ENCODE peak calls at places on chromosomes 12 and 14, in five cellular contexts. P is H1, O is HepG2, F is K562, C is GM12878. T is an unnamed sample.

GRCh38 chr12:116376354-116377193 is 99.1 kb upstream of the MED13L start:
- DNase-seq in O (no peak), F (no peak), C (no peak), P (no peak), T (peak; percentile 72)

GRCh38 chr14:30610719-30611388 is 11.3 kb upstream of the SCFD1 start:
- DNase-seq in P (no peak), F (peak; percentile 38), O (peak; percentile 75), C (no peak), T (peak; percentile 27)

GRCh38 chr14:64702493-64703392 is 1.5 kb upstream of the PLEKHG3 start:
- DNase-seq in F (no peak), O (no peak), P (no peak), C (no peak), T (no peak)

GRCh38 chr12:106106892-106107291 is 31.9 kb downstream of the NUAK1 start:
- DNase-seq in P (no peak), C (no peak), O (no peak), F (no peak), T (no peak)

GRCh38 chr12:52519826-52520662 is at the start of gene KRT5:
- DNase-seq in C (no peak), F (no peak), P (no peak), O (no peak), T (no peak)

GRCh38 chr12:19842116-19842515 is 402.8 kb downstream of the AEBP2 start:
- DNase-seq in F (no peak), C (no peak), O (no peak), P (no peak), T (no peak)

GRCh38 chr12:67437011-67437410 is 167.9 kb downstream of the CAND1 start:
- DNase-seq in F (no peak), C (no peak), P (no peak), O (no peak), T (no peak)

GRCh38 chr12:124125472-124125871 is 152.5 kb downstream of the ZNF664 start:
- DNase-seq in C (peak; percentile 72), O (no peak), F (no peak), P (no peak), T (no peak)

GRCh38 chr12:19654630-19655384 is 215.5 kb downstream of the AEBP2 start:
- DNase-seq in O (no peak), F (no peak), C (no peak), P (no peak), T (no peak)

GRCh38 chr12:21428241-21428640 is 9.2 kb upstream of the PYROXD1 start:
- DNase-seq in O (no peak), C (no peak), P (no peak), F (no peak), T (no peak)

GRCh38 chr12:31685801-31686200 is 26.3 kb downstream of the ETFBKMT start:
- DNase-seq in P (no peak), O (no peak), F (no peak), C (no peak), T (no peak)

GRCh38 chr12:84113666-84114065 is 798.9 kb downstream of the SLC6A15 start:
- DNase-seq in P (no peak), C (no peak), F (no peak), O (no peak), T (no peak)

GRCh38 chr14:93648440-93649168 is 139.7 kb downstream of the PRIMA1 start:
- DNase-seq in F (peak; percentile 4), C (no peak), O (peak; percentile 28), P (no peak), T (peak; percentile 38)

GRCh38 chr12:67193705-67194104 is 75.5 kb upstream of the CAND1 start:
- DNase-seq in F (peak; percentile 8), O (peak; percentile 8), P (no peak), C (no peak), T (no peak)

GRCh38 chr12:119989619-119990381 is 764 bp downstream of the BICDL1 start:
- DNase-seq in P (peak; percentile 9), C (no peak), F (peak; percentile 78), O (peak; percentile 41), T (peak; percentile 87)

GRCh38 chr12:126551882-126552281 is 1486.6 kb downstream of the AACS start:
- DNase-seq in C (no peak), O (no peak), F (no peak), P (no peak), T (no peak)

GRCh38 chr12:38586652-38587219 is 270.2 kb downstream of the ALG10B start:
- DNase-seq in O (no peak), P (no peak), C (no peak), F (no peak), T (no peak)

DNA sequence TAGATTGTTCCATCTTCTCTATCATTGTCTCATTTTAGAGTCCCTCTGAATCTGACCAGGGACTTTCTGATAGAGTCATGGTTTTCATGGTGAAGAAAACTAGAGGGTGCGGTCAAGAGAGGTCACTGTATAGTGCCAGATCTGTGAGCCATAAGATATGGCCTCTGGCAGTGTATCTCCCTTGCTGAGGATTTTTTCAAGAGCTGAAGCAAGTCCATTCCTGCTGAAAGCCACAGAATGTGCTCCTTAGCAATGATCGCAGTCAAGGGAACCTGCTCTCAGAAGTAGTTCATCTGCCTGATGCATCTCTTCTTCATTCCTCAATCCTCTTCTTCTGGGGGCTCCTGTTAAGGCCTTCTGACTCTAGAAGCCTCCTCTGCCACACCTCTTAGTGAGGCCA is 405.2 kb downstream of the EGLN3 start:
- DNase-seq in F (no peak), P (no peak), C (no peak), O (no peak), T (no peak)
- TF ChIP-seq YY1 in F (no peak), P (no peak), C (no peak), O (no peak), T (no peak)

GRCh38 chr12:57487597-57488396 is at the start of gene MARS1:
- DNase-seq in O (peak; percentile 96), F (peak; percentile 90), C (peak; percentile 95), P (peak; percentile 85), T (peak; percentile 92)

GRCh38 chr12:57489157-57489641 is 1.3 kb downstream of the MARS1 start:
- DNase-seq in O (no peak), F (no peak), P (no peak), C (no peak), T (no peak)

GRCh38 chr12:57491393-57492280 is 3.8 kb downstream of the MARS1 start:
- DNase-seq in P (no peak), C (no peak), F (no peak), O (peak; percentile 44), T (no peak)

GRCh38 chr12:57488397-57489156 is 709 bp downstream of the MARS1 start:
- DNase-seq in F (no peak), O (no peak), P (no peak), C (no peak), T (peak; percentile 58)

DNA sequence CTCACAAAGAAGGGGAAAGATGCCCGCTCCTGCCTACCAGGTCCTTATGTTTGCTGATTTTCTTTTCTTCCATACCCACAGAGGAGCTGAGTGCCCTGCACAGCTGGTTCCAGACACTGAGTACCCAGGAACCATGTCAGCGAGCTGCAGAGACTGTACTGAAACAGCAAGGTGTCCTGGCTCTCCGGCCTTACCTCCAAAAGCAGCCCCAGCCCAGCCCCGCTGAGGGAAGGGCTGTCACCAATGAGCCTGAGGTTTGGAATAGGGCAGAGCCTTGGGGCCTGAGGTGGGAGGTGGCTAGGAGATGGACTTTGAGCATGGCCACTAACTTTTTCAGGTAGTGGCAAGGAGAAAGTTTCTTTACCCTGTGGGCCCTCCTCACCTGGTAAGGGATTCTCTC is 2.3 kb downstream of the MARS1 start:
- DNase-seq in F (no peak), O (no peak), C (no peak), P (no peak), T (no peak)
- TF ChIP-seq CHD2 in F (no peak), O (no peak), C (no peak), P (no peak), T (no peak)

GRCh38 chr12:27319848-27320247 is 12.8 kb upstream of the BMAL2 start:
- DNase-seq in C (no peak), O (no peak), F (no peak), P (no peak), T (no peak)
- TF ChIP-seq YY1 in C (no peak), O (no peak), F (no peak), P (no peak), T (no peak)

GRCh38 chr12:71438670-71439361 is 782 bp upstream of the LGR5 start:
- DNase-seq in O (peak; percentile 98), C (no peak), F (no peak), P (no peak), T (peak; percentile 46)
- TF ChIP-seq CHD2 in O (no peak), C (no peak), F (no peak), P (no peak), T (no peak)

DNA sequence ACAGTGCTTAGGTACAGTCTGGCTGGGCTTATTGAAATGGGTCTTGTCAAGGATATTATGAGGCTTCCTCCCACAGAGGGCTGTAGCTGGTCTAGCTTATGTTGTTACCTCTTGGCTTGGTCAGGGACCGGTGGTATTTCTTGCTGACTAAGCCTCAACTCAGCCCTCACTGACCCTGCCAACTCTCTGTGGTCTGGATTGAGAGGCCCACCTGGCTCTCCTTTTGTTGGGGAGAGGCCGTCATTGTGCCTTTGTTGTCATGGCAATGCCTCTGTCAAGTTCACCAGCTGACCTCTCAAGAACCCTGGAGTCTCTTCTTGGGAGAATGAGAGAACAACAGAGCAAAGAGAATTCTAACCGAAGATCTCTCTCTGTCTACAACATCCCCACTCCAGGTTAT is 245.6 kb upstream of the NPAS3 start:
- DNase-seq in P (no peak), O (no peak), C (no peak), F (no peak), T (no peak)
- TF ChIP-seq YY1 in P (no peak), O (no peak), C (no peak), F (no peak), T (no peak)

GRCh38 chr12:22625671-22626251 is 790 bp downstream of the ETNK1 start:
- DNase-seq in O (peak; percentile 40), P (no peak), F (peak; percentile 59), C (peak; percentile 11), T (peak; percentile 59)
- TF ChIP-seq CHD2 in O (no peak), P (no peak), F (no peak), C (no peak), T (peak; percentile 12)

GRCh38 chr14:94945615-94946014 is 175.7 kb upstream of the GSC start:
- DNase-seq in F (no peak), P (no peak), O (no peak), C (no peak), T (no peak)
- TF ChIP-seq YY1 in F (no peak), P (no peak), O (no peak), C (no peak), T (no peak)

DNA sequence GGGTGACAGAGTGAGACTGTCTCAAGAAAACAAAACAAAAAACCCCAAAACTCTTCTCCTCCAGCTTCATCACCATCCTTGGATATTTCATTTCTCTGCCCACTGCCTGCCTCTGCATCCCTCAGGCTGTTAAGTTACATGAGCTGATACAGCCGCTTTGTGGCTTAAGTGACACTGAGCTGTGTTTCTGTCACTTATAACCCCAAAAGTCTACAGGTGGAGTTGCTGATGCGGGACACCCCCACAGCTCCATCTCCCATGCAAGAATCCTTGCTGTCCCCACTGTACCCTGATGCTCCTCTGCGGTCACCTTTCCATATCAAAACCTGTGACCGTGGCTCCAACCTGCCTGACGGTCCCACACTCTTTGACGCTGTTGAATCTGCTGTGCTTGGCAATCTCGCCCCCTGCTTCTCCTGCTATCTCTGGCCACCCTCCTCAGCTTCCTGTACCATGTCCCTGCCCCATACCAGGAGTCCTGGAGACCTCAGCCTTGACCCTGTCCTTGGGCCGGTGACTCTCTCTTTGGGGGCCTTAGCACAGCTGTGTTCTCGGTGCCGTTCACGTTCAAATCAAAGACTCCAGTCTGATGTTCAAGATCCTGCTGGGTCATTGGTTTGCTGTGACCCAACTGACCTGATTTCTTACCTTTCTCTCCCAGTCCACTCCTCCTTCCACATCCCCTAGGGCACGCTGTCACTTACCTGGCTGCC is 20.3 kb downstream of the HVCN1 start:
- DNase-seq in O (no peak), F (no peak), C (no peak), P (no peak), T (no peak)
- TF ChIP-seq CHD2 in O (no peak), F (no peak), C (no peak), P (no peak), T (no peak)

GRCh38 chr12:55443776-55444175 is at the start of gene OR6C2:
- DNase-seq in O (no peak), P (no peak), C (no peak), F (no peak), T (no peak)
- TF ChIP-seq YY1 in O (no peak), P (no peak), C (no peak), F (no peak), T (no peak)

T was measured in SK-N-SH.